ENCODE peak calls at places on chromosome 21, in seven cellular contexts. C, Y, V, E, M, R and L are unnamed samples.
A peak's percentile ranks its signal among the peaks of the same experiment; 100 is the strongest.

GRCh38 chr21:33025106-33025470 is 647 bp upstream of the OLIG2 start:
- DNase-seq in C (peak; percentile 71), Y (no peak), V (peak; percentile 82), E (no peak), M (no peak), R (no peak), L (peak; percentile 57)

GRCh38 chr21:25970254-25970930 is 200.2 kb downstream of the APP start:
- DNase-seq in C (no peak), Y (no peak), V (peak; percentile 72), E (no peak), M (no peak), R (no peak), L (peak; percentile 34)

GRCh38 chr21:29676395-29676794 is 263.4 kb downstream of the GRIK1 start:
- DNase-seq in C (no peak), Y (no peak), V (no peak), E (no peak), M (no peak), R (no peak), L (no peak)

GRCh38 chr21:46559291-46559983 is 45.4 kb downstream of the S100B start:
- DNase-seq in C (peak; percentile 22), Y (peak; percentile 53), V (no peak), E (no peak), M (peak; percentile 47), R (peak; percentile 19), L (no peak)

GRCh38 chr21:45582128-45582527 is 39.9 kb upstream of the SLC19A1 start:
- DNase-seq in C (no peak), Y (no peak), V (no peak), E (no peak), M (no peak), R (no peak), L (no peak)

GRCh38 chr21:28311776-28312175 is 680.9 kb downstream of the LTN1 start:
- DNase-seq in C (no peak), Y (no peak), V (no peak), E (no peak), M (no peak), R (no peak), L (no peak)

GRCh38 chr21:22728091-22728490 is 1729.9 kb downstream of the NCAM2 start:
- DNase-seq in C (no peak), Y (no peak), V (no peak), E (no peak), M (no peak), R (no peak), L (no peak)

GRCh38 chr21:39799178-39799577 is 54.2 kb downstream of the IGSF5 start:
- DNase-seq in C (no peak), Y (no peak), V (peak; percentile 22), E (no peak), M (no peak), R (no peak), L (no peak)

GRCh38 chr21:38310619-38311018 is 53.8 kb downstream of the KCNJ15 start:
- DNase-seq in C (no peak), Y (no peak), V (no peak), E (no peak), M (no peak), R (no peak), L (no peak)

GRCh38 chr21:35086357-35086756 is 37.3 kb upstream of the RUNX1 start:
- DNase-seq in C (no peak), Y (no peak), V (no peak), E (no peak), M (no peak), R (no peak), L (no peak)

GRCh38 chr21:42028754-42029385 is 18.7 kb upstream of the ZBTB21 start:
- DNase-seq in C (no peak), Y (no peak), V (no peak), E (no peak), M (no peak), R (no peak), L (no peak)

GRCh38 chr21:45817345-45817744 is 164.2 kb upstream of the COL6A1 start:
- DNase-seq in C (no peak), Y (no peak), V (no peak), E (no peak), M (no peak), R (no peak), L (no peak)

GRCh38 chr21:32463367-32463766 is 50.9 kb downstream of the EVA1C start:
- DNase-seq in C (no peak), Y (no peak), V (no peak), E (no peak), M (no peak), R (no peak), L (no peak)

GRCh38 chr21:36127250-36127904 is 7.5 kb upstream of the CBR3 start:
- DNase-seq in C (no peak), Y (no peak), V (no peak), E (no peak), M (no peak), R (no peak), L (no peak)

GRCh38 chr21:40422851-40423635 is 423.9 kb downstream of the DSCAM start:
- DNase-seq in C (no peak), Y (no peak), V (no peak), E (no peak), M (no peak), R (no peak), L (no peak)

GRCh38 chr21:46001821-46002681 is 20.5 kb downstream of the COL6A1 start:
- DNase-seq in C (no peak), Y (peak; percentile 26), V (no peak), E (no peak), M (no peak), R (no peak), L (no peak)

GRCh38 chr21:46393941-46394818 is 64.5 kb upstream of the DIP2A start:
- DNase-seq in C (no peak), Y (no peak), V (no peak), E (no peak), M (no peak), R (no peak), L (no peak)